ENCODE peak calls at places on chromosome X, in nine cellular contexts. L, P, N, W, D, B, O, V and G are unnamed samples.
A peak's percentile ranks its signal among the peaks of the same experiment; 100 is the strongest.

GRCh38 chrX:45368705-45369104 is 168.0 kb upstream of the DIPK2B start:
- DNase-seq in L (no peak), P (no peak), N (no peak), W (no peak), D (no peak), B (no peak), O (no peak), V (no peak), G (no peak)

GRCh38 chrX:44042731-44043130 is 69.5 kb upstream of the NDP start:
- DNase-seq in L (peak; percentile 31), P (no peak), N (no peak), W (no peak), D (no peak), B (no peak), O (no peak), V (peak; percentile 22), G (no peak)

GRCh38 chrX:76454456-76454927 is 27.0 kb downstream of the MAGEE1 start:
- DNase-seq in L (peak; percentile 1), P (peak; percentile 28), N (no peak), W (peak; percentile 3), D (no peak), B (no peak), O (peak; percentile 50), V (no peak), G (no peak)

GRCh38 chrX:34467437-34467836 is 189.6 kb downstream of the TMEM47 start:
- DNase-seq in L (no peak), P (no peak), N (no peak), W (no peak), D (no peak), B (no peak), O (no peak), V (no peak), G (no peak)

GRCh38 chrX:120456973-120457372 is 12.1 kb downstream of the LAMP2 start:
- DNase-seq in L (no peak), P (peak; percentile 75), N (no peak), W (no peak), D (no peak), B (no peak), O (peak; percentile 75), V (no peak), G (no peak)

GRCh38 chrX:132716006-132716405 is 227.2 kb upstream of the MBNL3 start:
- DNase-seq in L (peak; percentile 1), P (no peak), N (no peak), W (no peak), D (no peak), B (no peak), O (peak; percentile 10), V (no peak), G (no peak)

GRCh38 chrX:69154051-69154450 is 11.2 kb downstream of the PJA1 start:
- DNase-seq in L (no peak), P (no peak), N (no peak), W (no peak), D (no peak), B (no peak), O (no peak), V (no peak), G (no peak)

GRCh38 chrX:102517331-102517730 is 792 bp upstream of the TMSB15A start:
- DNase-seq in L (peak; percentile 46), P (no peak), N (no peak), W (no peak), D (no peak), B (no peak), O (peak; percentile 46), V (no peak), G (no peak)

GRCh38 chrX:1072637-1073377 is 139.6 kb downstream of the CRLF2 start:
- DNase-seq in L (no peak), P (peak; percentile 13), N (no peak), W (peak; percentile 39), D (no peak), B (no peak), O (no peak), V (no peak), G (no peak)

GRCh38 chrX:17939724-17940123 is 78.6 kb upstream of the RAI2 start:
- DNase-seq in L (no peak), P (no peak), N (no peak), W (no peak), D (no peak), B (no peak), O (peak; percentile 39), V (no peak), G (no peak)

GRCh38 chrX:4550018-4550417 is 836.6 kb upstream of the PRKX start:
- DNase-seq in L (no peak), P (peak; percentile 3), N (no peak), W (no peak), D (no peak), B (peak; percentile 13), O (peak; percentile 47), V (no peak), G (no peak)

GRCh38 chrX:24619647-24620046 is 27.5 kb downstream of the PCYT1B start:
- DNase-seq in L (peak; percentile 62), P (no peak), N (no peak), W (no peak), D (no peak), B (no peak), O (peak; percentile 80), V (peak; percentile 50), G (no peak)

GRCh38 chrX:41121766-41122165 is 36.5 kb downstream of the USP9X start:
- DNase-seq in L (no peak), P (no peak), N (no peak), W (no peak), D (no peak), B (no peak), O (no peak), V (no peak), G (no peak)

GRCh38 chrX:41118156-41118555 is 32.9 kb downstream of the USP9X start:
- DNase-seq in L (no peak), P (no peak), N (no peak), W (no peak), D (no peak), B (no peak), O (no peak), V (no peak), G (no peak)

GRCh38 chrX:41122664-41123257 is 37.5 kb downstream of the USP9X start:
- DNase-seq in L (no peak), P (no peak), N (no peak), W (no peak), D (no peak), B (no peak), O (no peak), V (no peak), G (no peak)

GRCh38 chrX:41116948-41117347 is 31.7 kb downstream of the USP9X start:
- DNase-seq in L (no peak), P (peak; percentile 39), N (no peak), W (no peak), D (no peak), B (no peak), O (peak; percentile 4), V (no peak), G (no peak)

GRCh38 chrX:41119803-41120202 is 34.6 kb downstream of the USP9X start:
- DNase-seq in L (no peak), P (no peak), N (no peak), W (no peak), D (no peak), B (no peak), O (no peak), V (no peak), G (no peak)
- H3K4me1 ChIP-seq in L (no peaks in the 10 kb centered on the region), P (peaks cover 16% of the 10 kb centered on the region), N (peaks cover 32% of the 10 kb centered on the region), W (no peaks in the 10 kb centered on the region), D (peaks cover 35% of the 10 kb centered on the region), B (peaks cover 1% of the 10 kb centered on the region), O (peaks cover 19% of the 10 kb centered on the region), V (no peaks in the 10 kb centered on the region), G (peaks cover 17% of the 10 kb centered on the region)

GRCh38 chrX:21947671-21948070 is 7.2 kb downstream of the SMS start:
- DNase-seq in L (no peak), P (no peak), N (no peak), W (no peak), D (no peak), B (no peak), O (no peak), V (no peak), G (no peak)
- H3K4me1 ChIP-seq in L (peaks cover 13% of the 10 kb centered on the region), P (peaks cover 4% of the 10 kb centered on the region), N (peaks cover 15% of the 10 kb centered on the region), W (peaks cover 3% of the 10 kb centered on the region), D (peaks cover 43% of the 10 kb centered on the region), B (peaks cover 5% of the 10 kb centered on the region), O (peaks cover 44% of the 10 kb centered on the region), V (peaks cover 7% of the 10 kb centered on the region), G (no peaks in the 10 kb centered on the region)

DNA sequence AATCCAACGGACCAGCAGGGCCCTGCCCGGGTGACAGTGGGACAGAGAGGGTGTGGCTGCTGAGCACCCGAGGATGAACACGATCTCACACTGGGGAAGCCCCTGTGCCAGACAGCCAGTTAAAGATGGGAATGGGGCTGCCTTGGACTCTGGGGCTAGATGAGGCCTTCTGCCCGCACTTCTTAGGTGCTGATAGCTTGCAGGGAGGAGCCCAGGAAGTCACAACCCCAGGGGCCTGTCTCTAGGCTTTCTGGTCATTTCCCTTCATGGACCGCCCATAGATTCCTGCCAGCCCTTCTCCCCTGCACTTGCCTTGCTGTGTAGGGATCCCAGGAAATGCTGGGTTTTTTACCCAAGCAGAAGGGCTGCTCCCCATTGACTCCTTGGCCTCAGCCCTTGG is 6.2 kb downstream of the ZNF275 start:
- DNase-seq in L (no peak), P (no peak), N (no peak), W (peak; percentile 28), D (no peak), B (no peak), O (no peak), V (no peak), G (no peak)
- H3K4me1 ChIP-seq in L (no peaks in the 10 kb centered on the region), P (peaks cover 32% of the 10 kb centered on the region), N (peaks cover 4% of the 10 kb centered on the region), W (peaks cover 24% of the 10 kb centered on the region), D (no peaks in the 10 kb centered on the region), B (no peaks in the 10 kb centered on the region), O (no peaks in the 10 kb centered on the region), V (peaks cover 10% of the 10 kb centered on the region), G (peaks cover 4% of the 10 kb centered on the region)

GRCh38 chrX:20438871-20439526 is 172.3 kb upstream of the RPS6KA3 start:
- DNase-seq in L (no peak), P (no peak), N (no peak), W (no peak), D (no peak), B (no peak), O (no peak), V (no peak), G (no peak)

GRCh38 chrX:20441123-20441522 is 174.4 kb upstream of the RPS6KA3 start:
- DNase-seq in L (no peak), P (no peak), N (no peak), W (no peak), D (no peak), B (no peak), O (no peak), V (no peak), G (no peak)

GRCh38 chrX:20433376-20433775 is 166.7 kb upstream of the RPS6KA3 start:
- DNase-seq in L (no peak), P (no peak), N (no peak), W (no peak), D (no peak), B (no peak), O (peak; percentile 31), V (no peak), G (no peak)

GRCh38 chrX:20435913-20436312 is 169.2 kb upstream of the RPS6KA3 start:
- DNase-seq in L (no peak), P (no peak), N (no peak), W (no peak), D (no peak), B (no peak), O (no peak), V (no peak), G (no peak)

GRCh38 chrX:20437678-20438077 is 171.0 kb upstream of the RPS6KA3 start:
- DNase-seq in L (no peak), P (no peak), N (no peak), W (no peak), D (no peak), B (no peak), O (no peak), V (no peak), G (no peak)
- H3K4me1 ChIP-seq in L (no peaks in the 10 kb centered on the region), P (no peaks in the 10 kb centered on the region), N (peaks cover 8% of the 10 kb centered on the region), W (no peaks in the 10 kb centered on the region), D (peaks cover 17% of the 10 kb centered on the region), B (no peaks in the 10 kb centered on the region), O (peaks cover 12% of the 10 kb centered on the region), V (no peaks in the 10 kb centered on the region), G (no peaks in the 10 kb centered on the region)